ENCODE peak calls at places on chromosomes 5 and 9, in nine cellular contexts. One of them, this sample, is unnamed.

GRCh38 chr5:21810737-21811316 is 1042.3 kb downstream of the CDH12 start:
- DNase-seq in OCI-LY7: peak; percentile 26
- DNase-seq in MM.1S: peak; percentile 34
- DNase-seq in GM23248: peak; percentile 52
- DNase-seq in neural progenitor cell: peak; percentile 34
- DNase-seq in hepatocyte: peak; percentile 18
- DNase-seq in HCT116: no peak
- DNase-seq in GM23338: peak; percentile 64
- DNase-seq in PC-3: peak; percentile 81
- DNase-seq in this sample: no peak

GRCh38 chr5:142969624-142970439 is 199.7 kb downstream of the ARHGAP26 start:
- DNase-seq in neural progenitor cell: no peak
- DNase-seq in OCI-LY7: no peak
- DNase-seq in GM23248: no peak
- DNase-seq in MM.1S: no peak
- DNase-seq in GM23338: no peak
- DNase-seq in PC-3: no peak
- DNase-seq in hepatocyte: no peak
- DNase-seq in HCT116: no peak
- DNase-seq in this sample: no peak

GRCh38 chr5:67246108-67246507 is 49.5 kb upstream of the CD180 start:
- DNase-seq in HCT116: peak; percentile 53
- DNase-seq in hepatocyte: peak; percentile 88
- DNase-seq in OCI-LY7: peak; percentile 77
- DNase-seq in neural progenitor cell: peak; percentile 79
- DNase-seq in GM23338: peak; percentile 90
- DNase-seq in GM23248: peak; percentile 74
- DNase-seq in MM.1S: peak; percentile 71
- DNase-seq in PC-3: peak; percentile 70
- DNase-seq in this sample: peak; percentile 34

GRCh38 chr5:118956727-118957126 is 31.6 kb downstream of the DTWD2 start:
- DNase-seq in neural progenitor cell: no peak
- DNase-seq in PC-3: peak; percentile 45
- DNase-seq in GM23338: peak; percentile 49
- DNase-seq in GM23248: peak; percentile 47
- DNase-seq in HCT116: no peak
- DNase-seq in hepatocyte: peak; percentile 49
- DNase-seq in OCI-LY7: peak; percentile 16
- DNase-seq in MM.1S: peak; percentile 16
- DNase-seq in this sample: peak; percentile 34

GRCh38 chr9:16608906-16609305 is 261.6 kb downstream of the BNC2 start:
- DNase-seq in hepatocyte: no peak
- DNase-seq in OCI-LY7: no peak
- DNase-seq in HCT116: no peak
- DNase-seq in MM.1S: no peak
- DNase-seq in PC-3: no peak
- DNase-seq in neural progenitor cell: peak; percentile 66
- DNase-seq in GM23248: no peak
- DNase-seq in GM23338: peak; percentile 38
- DNase-seq in this sample: no peak

GRCh38 chr9:35664531-35665470 is at the start of gene ARHGEF39:
- DNase-seq in GM23248: peak; percentile 91
- DNase-seq in GM23338: peak; percentile 97
- DNase-seq in neural progenitor cell: peak; percentile 94
- DNase-seq in hepatocyte: peak; percentile 92
- DNase-seq in OCI-LY7: peak; percentile 88
- DNase-seq in HCT116: peak; percentile 59
- DNase-seq in MM.1S: peak; percentile 78
- DNase-seq in PC-3: peak; percentile 81
- DNase-seq in this sample: peak; percentile 98

GRCh38 chr9:11158063-11158462 is 545.3 kb upstream of the PTPRD start:
- DNase-seq in OCI-LY7: no peak
- DNase-seq in MM.1S: no peak
- DNase-seq in PC-3: no peak
- DNase-seq in HCT116: no peak
- DNase-seq in GM23248: no peak
- DNase-seq in neural progenitor cell: no peak
- DNase-seq in GM23338: no peak
- DNase-seq in hepatocyte: no peak
- DNase-seq in this sample: no peak

GRCh38 chr5:22968386-22968785 is 115.2 kb upstream of the CDH12 start:
- DNase-seq in GM23338: no peak
- DNase-seq in GM23248: no peak
- DNase-seq in PC-3: no peak
- DNase-seq in MM.1S: no peak
- DNase-seq in hepatocyte: no peak
- DNase-seq in OCI-LY7: no peak
- DNase-seq in HCT116: no peak
- DNase-seq in neural progenitor cell: no peak
- DNase-seq in this sample: no peak

GRCh38 chr5:6497267-6497666 is 48.6 kb downstream of the UBE2QL1 start:
- DNase-seq in GM23248: no peak
- DNase-seq in GM23338: no peak
- DNase-seq in neural progenitor cell: no peak
- DNase-seq in hepatocyte: no peak
- DNase-seq in PC-3: no peak
- DNase-seq in HCT116: no peak
- DNase-seq in MM.1S: no peak
- DNase-seq in OCI-LY7: no peak
- DNase-seq in this sample: no peak

GRCh38 chr5:131167615-131168014 is 2.6 kb upstream of the HINT1 start:
- DNase-seq in MM.1S: no peak
- DNase-seq in GM23338: no peak
- DNase-seq in OCI-LY7: no peak
- DNase-seq in neural progenitor cell: no peak
- DNase-seq in PC-3: no peak
- DNase-seq in hepatocyte: no peak
- DNase-seq in HCT116: no peak
- DNase-seq in GM23248: no peak
- DNase-seq in this sample: no peak

GRCh38 chr9:68631811-68632210 is 73.2 kb upstream of the PIP5K1B start:
- DNase-seq in GM23338: no peak
- DNase-seq in hepatocyte: no peak
- DNase-seq in OCI-LY7: no peak
- DNase-seq in MM.1S: no peak
- DNase-seq in PC-3: no peak
- DNase-seq in HCT116: no peak
- DNase-seq in neural progenitor cell: no peak
- DNase-seq in GM23248: no peak
- DNase-seq in this sample: no peak

GRCh38 chr9:98006127-98006796 is 23.1 kb downstream of the ANP32B start:
- DNase-seq in OCI-LY7: no peak
- DNase-seq in GM23248: peak; percentile 13
- DNase-seq in neural progenitor cell: no peak
- DNase-seq in HCT116: no peak
- DNase-seq in PC-3: no peak
- DNase-seq in GM23338: no peak
- DNase-seq in hepatocyte: no peak
- DNase-seq in MM.1S: no peak
- DNase-seq in this sample: no peak

GRCh38 chr5:89729623-89730390 is 679.7 kb downstream of the CETN3 start:
- DNase-seq in GM23338: no peak
- DNase-seq in HCT116: peak; percentile 21
- DNase-seq in hepatocyte: peak; percentile 15
- DNase-seq in OCI-LY7: no peak
- DNase-seq in neural progenitor cell: no peak
- DNase-seq in PC-3: peak; percentile 73
- DNase-seq in GM23248: peak; percentile 23
- DNase-seq in MM.1S: peak; percentile 39
- DNase-seq in this sample: no peak

GRCh38 chr9:121277026-121277425 is 9.1 kb downstream of the GSN start:
- DNase-seq in PC-3: no peak
- DNase-seq in GM23248: no peak
- DNase-seq in neural progenitor cell: no peak
- DNase-seq in MM.1S: no peak
- DNase-seq in GM23338: no peak
- DNase-seq in OCI-LY7: no peak
- DNase-seq in HCT116: no peak
- DNase-seq in hepatocyte: no peak
- DNase-seq in this sample: no peak

GRCh38 chr9:121280715-121281613 is 13.0 kb downstream of the GSN start:
- DNase-seq in HCT116: no peak
- DNase-seq in neural progenitor cell: no peak
- DNase-seq in GM23248: no peak
- DNase-seq in OCI-LY7: no peak
- DNase-seq in MM.1S: no peak
- DNase-seq in GM23338: no peak
- DNase-seq in hepatocyte: no peak
- DNase-seq in PC-3: no peak
- DNase-seq in this sample: no peak

GRCh38 chr9:121279841-121280388 is 12.0 kb downstream of the GSN start:
- DNase-seq in neural progenitor cell: no peak
- DNase-seq in hepatocyte: no peak
- DNase-seq in OCI-LY7: no peak
- DNase-seq in GM23338: no peak
- DNase-seq in HCT116: no peak
- DNase-seq in PC-3: no peak
- DNase-seq in GM23248: no peak
- DNase-seq in MM.1S: no peak
- DNase-seq in this sample: no peak

GRCh38 chr9:121277518-121278275 is 9.7 kb downstream of the GSN start:
- DNase-seq in OCI-LY7: no peak
- DNase-seq in PC-3: no peak
- DNase-seq in hepatocyte: no peak
- DNase-seq in MM.1S: no peak
- DNase-seq in GM23338: no peak
- DNase-seq in neural progenitor cell: no peak
- DNase-seq in HCT116: no peak
- DNase-seq in GM23248: peak; percentile 76
- DNase-seq in this sample: no peak

DNA sequence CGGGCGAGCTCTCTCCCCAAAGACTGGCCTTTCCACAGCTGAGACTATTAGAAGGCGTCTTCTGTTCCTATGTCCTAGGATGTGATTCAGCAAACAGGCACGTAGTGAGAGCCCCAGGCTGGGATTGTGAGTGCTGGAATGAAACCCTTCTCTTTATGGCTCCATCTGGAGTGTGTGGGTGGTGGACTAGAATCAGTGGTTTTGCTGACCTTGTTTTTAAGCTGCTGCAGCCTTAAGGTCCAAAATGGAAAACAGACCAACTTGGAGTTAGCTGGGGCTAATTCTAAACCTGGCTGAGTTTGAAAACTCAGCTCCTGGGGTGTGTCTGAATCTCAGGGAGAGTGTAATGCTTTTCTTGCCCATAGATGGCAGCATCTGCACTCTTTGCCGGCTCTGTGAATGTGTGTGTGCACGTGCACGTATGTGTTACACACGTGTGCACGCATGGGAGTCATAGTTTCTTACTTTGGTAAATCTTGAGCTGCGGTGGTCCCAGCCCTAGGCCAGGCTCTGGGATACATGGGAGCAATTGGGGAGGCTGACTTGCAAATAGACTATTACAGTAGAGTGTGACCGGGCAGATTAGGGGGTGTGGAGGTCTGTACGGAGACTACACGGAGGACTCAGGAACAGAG is 10.7 kb downstream of the GSN start:
- DNase-seq in neural progenitor cell: peak; percentile 67
- DNase-seq in OCI-LY7: peak; percentile 59
- DNase-seq in GM23248: peak; percentile 99
- DNase-seq in PC-3: peak; percentile 87
- DNase-seq in GM23338: peak; percentile 72
- DNase-seq in MM.1S: peak; percentile 56
- DNase-seq in HCT116: peak; percentile 59
- DNase-seq in hepatocyte: peak; percentile 84
- DNase-seq in this sample: peak; percentile 59
- TF ChIP-seq EZH2phosphoT487 in neural progenitor cell: no peak
- TF ChIP-seq EZH2phosphoT487 in OCI-LY7: no peak
- TF ChIP-seq EZH2phosphoT487 in GM23248: no peak
- TF ChIP-seq EZH2phosphoT487 in PC-3: no peak
- TF ChIP-seq EZH2phosphoT487 in GM23338: no peak
- TF ChIP-seq EZH2phosphoT487 in MM.1S: no peak
- TF ChIP-seq EZH2phosphoT487 in HCT116: no peak
- TF ChIP-seq EZH2phosphoT487 in hepatocyte: no peak
- TF ChIP-seq EZH2phosphoT487 in this sample: no peak

GRCh38 chr5:116626945-116627679 is 52.5 kb upstream of the SEMA6A start:
- DNase-seq in MM.1S: no peak
- DNase-seq in neural progenitor cell: no peak
- DNase-seq in GM23338: no peak
- DNase-seq in OCI-LY7: no peak
- DNase-seq in GM23248: no peak
- DNase-seq in hepatocyte: no peak
- DNase-seq in PC-3: no peak
- DNase-seq in HCT116: no peak
- DNase-seq in this sample: no peak
- H3K4me2 ChIP-seq in MM.1S: no peak overlapping the region
- H3K4me2 ChIP-seq in neural progenitor cell: no peak overlapping the region
- H3K4me2 ChIP-seq in GM23338: no peak overlapping the region
- H3K4me2 ChIP-seq in OCI-LY7: no peak overlapping the region
- H3K4me2 ChIP-seq in GM23248: no peak overlapping the region
- H3K4me2 ChIP-seq in hepatocyte: no peak overlapping the region
- H3K4me2 ChIP-seq in PC-3: no peak overlapping the region
- H3K4me2 ChIP-seq in HCT116: no peak overlapping the region
- H3K4me2 ChIP-seq in this sample: no peak overlapping the region

GRCh38 chr5:180155331-180155881 is 53.6 kb downstream of the RASGEF1C start:
- DNase-seq in MM.1S: no peak
- DNase-seq in HCT116: no peak
- DNase-seq in GM23338: no peak
- DNase-seq in OCI-LY7: no peak
- DNase-seq in neural progenitor cell: no peak
- DNase-seq in GM23248: no peak
- DNase-seq in hepatocyte: peak; percentile 3
- DNase-seq in PC-3: no peak
- DNase-seq in this sample: no peak

GRCh38 chr5:180159756-180160155 is 49.3 kb downstream of the RASGEF1C start:
- DNase-seq in OCI-LY7: no peak
- DNase-seq in neural progenitor cell: no peak
- DNase-seq in MM.1S: no peak
- DNase-seq in HCT116: no peak
- DNase-seq in hepatocyte: peak; percentile 4
- DNase-seq in PC-3: no peak
- DNase-seq in GM23248: peak; percentile 14
- DNase-seq in GM23338: no peak
- DNase-seq in this sample: no peak

GRCh38 chr5:180156141-180156540 is 52.9 kb downstream of the RASGEF1C start:
- DNase-seq in PC-3: no peak
- DNase-seq in GM23338: peak; percentile 50
- DNase-seq in neural progenitor cell: no peak
- DNase-seq in MM.1S: no peak
- DNase-seq in OCI-LY7: no peak
- DNase-seq in HCT116: no peak
- DNase-seq in hepatocyte: peak; percentile 2
- DNase-seq in GM23248: no peak
- DNase-seq in this sample: peak; percentile 9

GRCh38 chr5:180160215-180160614 is 48.8 kb downstream of the RASGEF1C start:
- DNase-seq in PC-3: no peak
- DNase-seq in neural progenitor cell: no peak
- DNase-seq in MM.1S: no peak
- DNase-seq in hepatocyte: no peak
- DNase-seq in OCI-LY7: no peak
- DNase-seq in HCT116: no peak
- DNase-seq in GM23338: no peak
- DNase-seq in GM23248: no peak
- DNase-seq in this sample: no peak

GRCh38 chr5:180157866-180158265 is 51.1 kb downstream of the RASGEF1C start:
- DNase-seq in GM23338: no peak
- DNase-seq in GM23248: no peak
- DNase-seq in neural progenitor cell: no peak
- DNase-seq in OCI-LY7: no peak
- DNase-seq in MM.1S: no peak
- DNase-seq in HCT116: no peak
- DNase-seq in hepatocyte: no peak
- DNase-seq in PC-3: no peak
- DNase-seq in this sample: no peak
- TF ChIP-seq EZH2phosphoT487 in GM23338: no peak
- TF ChIP-seq EZH2phosphoT487 in GM23248: no peak
- TF ChIP-seq EZH2phosphoT487 in neural progenitor cell: no peak
- TF ChIP-seq EZH2phosphoT487 in OCI-LY7: no peak
- TF ChIP-seq EZH2phosphoT487 in MM.1S: no peak
- TF ChIP-seq EZH2phosphoT487 in HCT116: no peak
- TF ChIP-seq EZH2phosphoT487 in hepatocyte: no peak
- TF ChIP-seq EZH2phosphoT487 in PC-3: no peak
- TF ChIP-seq EZH2phosphoT487 in this sample: no peak

GRCh38 chr9:113131689-113132151 is 19.1 kb upstream of the SLC31A2 start:
- DNase-seq in GM23338: peak; percentile 80
- DNase-seq in MM.1S: peak; percentile 76
- DNase-seq in hepatocyte: peak; percentile 59
- DNase-seq in PC-3: peak; percentile 30
- DNase-seq in HCT116: no peak
- DNase-seq in GM23248: peak; percentile 41
- DNase-seq in OCI-LY7: peak; percentile 14
- DNase-seq in neural progenitor cell: peak; percentile 62
- DNase-seq in this sample: no peak
- H3K4me2 ChIP-seq in GM23338: no peak overlapping the region
- H3K4me2 ChIP-seq in MM.1S: peak overlapping the region; percentile 82
- H3K4me2 ChIP-seq in hepatocyte: no peak overlapping the region
- H3K4me2 ChIP-seq in PC-3: no peak overlapping the region
- H3K4me2 ChIP-seq in HCT116: no peak overlapping the region
- H3K4me2 ChIP-seq in GM23248: no peak overlapping the region
- H3K4me2 ChIP-seq in OCI-LY7: no peak overlapping the region
- H3K4me2 ChIP-seq in neural progenitor cell: no peak overlapping the region
- H3K4me2 ChIP-seq in this sample: no peak overlapping the region

This sample was measured in SK-N-SH.